ENCODE peak calls at places on chromosomes 2 and 18, in seven cellular contexts. P, R, Y, J, L, B and O are unnamed samples.

GRCh38 chr2:230748087-230748486 is 35.4 kb downstream of the CAB39 start:
- DNase-seq in R (no peak), J (no peak), L (no peak), B (no peak), P (peak), Y (no peak), O (no peak)

GRCh38 chr18:59904051-59904601 is 4.3 kb downstream of the PMAIP1 start:
- DNase-seq in R (no peak), J (no peak), B (no peak), Y (no peak), P (no peak), L (no peak), O (no peak)

GRCh38 chr2:46979611-46980010 is 64.0 kb upstream of the MCFD2 start:
- DNase-seq in J (no peak), R (no peak), B (no peak), Y (no peak), P (no peak), L (no peak), O (no peak)

GRCh38 chr2:237530472-237531433 is 35.6 kb upstream of the PRLH start:
- DNase-seq in J (no peak), B (no peak), R (no peak), Y (no peak), P (no peak), L (no peak), O (no peak)

GRCh38 chr2:119028327-119029174 is 86.6 kb downstream of the MARCO start:
- DNase-seq in B (no peak), L (peak), Y (no peak), R (peak), J (no peak), P (peak), O (no peak)

GRCh38 chr2:240899468-240899865 is 3.5 kb upstream of the MAB21L4 start:
- DNase-seq in J (no peak), R (no peak), L (no peak), B (no peak), P (no peak), Y (no peak), O (no peak)

GRCh38 chr18:5627756-5628511 is 84.1 kb upstream of the EPB41L3 start:
- DNase-seq in P (no peak), B (no peak), L (no peak), Y (no peak), J (no peak), R (no peak), O (no peak)

GRCh38 chr18:69265661-69266060 is 135.0 kb upstream of the DOK6 start:
- DNase-seq in L (no peak), R (no peak), P (no peak), J (no peak), B (no peak), Y (no peak), O (no peak)

GRCh38 chr18:78102135-78102534 is 852.5 kb downstream of the GALR1 start:
- DNase-seq in P (no peak), R (no peak), J (no peak), Y (no peak), L (no peak), B (no peak), O (no peak)

GRCh38 chr2:289362-290089 is 1.6 kb upstream of the ALKAL2 start:
- DNase-seq in B (no peak), R (peak), P (peak), L (no peak), J (no peak), Y (no peak), O (no peak)

GRCh38 chr18:26624443-26624842 is 76.1 kb upstream of the KCTD1 start:
- DNase-seq in P (no peak), B (no peak), Y (no peak), L (no peak), J (no peak), R (no peak), O (no peak)

DNA sequence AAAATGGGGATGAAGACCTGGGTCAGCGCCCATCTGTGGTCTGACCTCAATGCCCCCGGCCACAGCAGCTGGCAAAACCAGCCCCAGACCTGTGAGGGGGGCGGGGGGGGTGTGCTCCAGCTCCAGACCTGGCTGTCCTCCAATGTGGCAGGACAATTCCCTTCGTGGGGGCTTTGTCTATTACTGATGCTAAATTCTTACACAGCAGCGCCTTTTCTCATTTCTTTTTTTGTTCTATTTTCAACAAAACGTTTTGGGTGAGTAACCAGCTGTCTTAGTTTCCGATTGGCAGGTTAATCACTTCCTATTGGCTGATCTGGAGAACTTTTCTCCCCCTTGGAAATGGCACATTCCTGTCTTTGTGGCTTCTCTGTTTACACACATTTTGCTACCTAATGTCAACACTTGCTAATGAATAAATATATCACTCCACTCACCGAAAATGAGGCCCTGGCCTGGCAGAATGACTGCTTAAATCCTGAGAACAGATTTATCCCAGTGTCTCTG is 4.4 kb downstream of the SMAD7 start:
- DNase-seq in J (no peak), B (no peak), P (no peak), L (peak), R (peak), Y (no peak), O (no peak)
- TF ChIP-seq TAF1 in J (no peak), B (no peak), P (no peak), L (peak), R (no peak), Y (no peak), O (no peak)

GRCh38 chr2:226760412-226761194 is 39.0 kb downstream of the IRS1 start:
- DNase-seq in B (no peak), L (peak), Y (no peak), P (no peak), R (no peak), J (no peak), O (no peak)

GRCh38 chr2:226763320-226763719 is 36.3 kb downstream of the IRS1 start:
- DNase-seq in Y (no peak), P (no peak), R (no peak), J (no peak), B (no peak), L (no peak), O (no peak)

GRCh38 chr2:226758886-226759660 is 40.5 kb downstream of the IRS1 start:
- DNase-seq in R (no peak), B (no peak), J (no peak), Y (no peak), L (no peak), P (no peak), O (no peak)

GRCh38 chr2:226761195-226761583 is 38.4 kb downstream of the IRS1 start:
- DNase-seq in Y (no peak), J (no peak), B (no peak), R (no peak), P (no peak), L (no peak), O (no peak)

DNA sequence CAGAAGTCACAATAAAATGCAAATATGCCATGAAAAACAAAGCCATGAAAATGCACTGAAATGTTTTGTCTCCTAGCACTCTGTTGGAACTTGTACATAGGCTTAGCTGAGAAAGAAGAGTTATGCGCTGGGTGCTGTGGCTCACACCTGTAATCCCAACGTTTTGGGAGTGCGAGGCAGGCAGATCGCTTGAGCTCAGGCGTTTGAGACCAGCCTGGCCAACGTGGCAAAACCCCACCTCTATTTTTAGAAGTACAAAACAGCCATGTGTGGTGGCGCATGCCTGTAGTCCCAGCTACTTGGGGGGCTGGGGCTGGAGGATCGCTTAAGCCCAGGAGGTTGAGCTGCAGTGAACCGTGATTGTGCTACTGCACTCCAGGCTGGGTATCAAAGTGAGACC is 39.9 kb downstream of the IRS1 start:
- DNase-seq in L (no peak), R (no peak), P (no peak), J (no peak), Y (no peak), B (no peak), O (no peak)
- TF ChIP-seq TAF1 in L (no peak), R (no peak), P (no peak), J (no peak), Y (no peak), B (no peak), O (no peak)

GRCh38 chr2:57973621-57974186 is 72.9 kb upstream of the VRK2 start:
- DNase-seq in Y (no peak), P (no peak), R (no peak), J (no peak), B (no peak), L (no peak), O (no peak)

GRCh38 chr2:57981369-57981768 is 65.2 kb upstream of the VRK2 start:
- DNase-seq in L (no peak), R (no peak), Y (no peak), J (no peak), P (no peak), B (no peak), O (no peak)

DNA sequence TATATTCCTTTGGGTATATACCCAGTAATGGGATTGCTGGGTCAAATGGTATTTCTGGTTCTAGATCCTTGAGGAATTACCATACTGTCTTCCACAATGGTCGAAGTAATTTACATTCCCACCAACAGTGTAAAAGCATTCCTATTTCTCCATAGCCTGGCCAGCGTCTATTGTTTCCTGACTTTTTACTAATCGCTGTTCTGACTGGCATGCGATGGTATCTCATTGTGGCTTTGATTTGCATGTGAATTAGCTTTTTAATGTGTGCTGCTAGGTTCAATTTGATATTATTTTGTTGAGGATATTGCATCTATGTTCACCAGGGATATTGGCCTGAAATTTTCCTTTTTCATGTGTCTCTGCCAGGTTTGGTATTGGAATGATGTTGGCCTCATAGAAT is 67.4 kb upstream of the VRK2 start:
- DNase-seq in P (no peak), J (no peak), Y (no peak), B (no peak), L (no peak), R (no peak), O (no peak)
- TF ChIP-seq TAF1 in P (no peak), J (no peak), Y (no peak), B (no peak), L (no peak), R (no peak), O (no peak)

DNA sequence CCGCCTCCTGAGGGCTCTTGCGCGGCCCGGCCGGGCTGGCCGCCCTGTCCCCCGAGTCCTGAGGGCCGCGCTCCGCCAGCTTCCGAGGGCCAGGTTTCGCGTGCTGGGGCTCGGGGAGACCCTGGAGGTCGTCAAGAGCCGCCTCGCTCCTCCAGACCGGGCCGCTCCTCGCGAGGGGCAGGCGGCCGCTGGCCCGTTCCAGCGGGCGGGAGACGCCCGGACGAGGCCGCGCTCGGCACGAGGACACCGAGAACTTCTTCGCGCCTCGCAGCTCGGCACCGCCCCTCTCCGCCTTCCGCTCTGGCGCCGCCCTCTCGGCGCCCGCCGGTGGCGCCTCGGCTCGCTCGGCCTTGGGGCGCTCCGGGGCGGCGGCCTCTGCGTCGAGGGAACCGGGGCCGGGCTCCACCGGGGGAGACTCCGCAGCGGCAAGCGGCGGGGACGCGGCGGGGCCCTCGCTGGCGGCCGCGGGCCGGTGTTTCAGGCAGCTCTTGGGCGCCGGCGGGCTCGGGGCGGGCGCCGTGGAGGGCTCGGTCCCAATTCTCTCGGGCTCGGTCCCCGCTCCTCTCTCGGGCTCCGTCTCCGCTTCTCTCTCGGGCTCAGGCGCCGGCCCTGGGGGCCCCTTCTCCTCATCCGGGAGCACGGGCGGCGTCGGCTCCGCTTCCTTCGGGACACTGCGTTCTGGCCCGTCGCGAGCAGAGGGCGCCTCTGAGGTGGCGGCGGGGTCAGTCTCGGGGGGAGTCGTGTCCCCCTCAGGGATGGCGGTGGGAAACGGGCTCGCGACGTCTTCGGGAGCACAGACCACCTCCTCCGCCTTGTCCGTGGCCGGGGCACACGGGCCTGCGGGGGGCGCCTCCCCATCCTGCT is 91.6 kb upstream of the MGAT4A start:
- DNase-seq in P (no peak), B (no peak), L (no peak), R (peak), Y (no peak), J (no peak), O (peak)
- TF ChIP-seq TAF1 in P (no peak), B (no peak), L (no peak), R (no peak), Y (no peak), J (no peak), O (no peak)

GRCh38 chr2:45014016-45014702 is 4.9 kb upstream of the SIX2 start:
- DNase-seq in R (peak), Y (no peak), B (no peak), P (no peak), L (no peak), J (no peak), O (no peak)
- TF ChIP-seq TAF1 in R (no peak), Y (peak), B (no peak), P (no peak), L (no peak), J (no peak), O (no peak)